ENCODE peak calls at places on chromosomes 6 and 20, in six cellular contexts. One of them, this sample, is unnamed.

GRCh38 chr6:53159558-53159957 is 10.9 kb upstream of the GCM1 start:
- DNase-seq in progenitor cell of endocrine pancreas: no peak
- DNase-seq in CD8-positive, alpha-beta T cell: no peak
- DNase-seq in naive B cell: no peak
- DNase-seq in posterior vena cava: no peak
- DNase-seq in ACHN: no peak
- DNase-seq in this sample: no peak

GRCh38 chr20:31859266-31859997 is 10.9 kb downstream of the DUSP15 start:
- DNase-seq in progenitor cell of endocrine pancreas: no peak
- DNase-seq in naive B cell: no peak
- DNase-seq in posterior vena cava: peak; percentile 13
- DNase-seq in CD8-positive, alpha-beta T cell: no peak
- DNase-seq in ACHN: no peak
- DNase-seq in this sample: no peak

GRCh38 chr20:51402201-51402600 is 140.3 kb downstream of the NFATC2 start:
- DNase-seq in naive B cell: no peak
- DNase-seq in CD8-positive, alpha-beta T cell: peak; percentile 55
- DNase-seq in ACHN: no peak
- DNase-seq in progenitor cell of endocrine pancreas: no peak
- DNase-seq in posterior vena cava: peak; percentile 17
- DNase-seq in this sample: peak; percentile 76

GRCh38 chr6:33425668-33426577 is 6.1 kb downstream of the SYNGAP1 start:
- DNase-seq in progenitor cell of endocrine pancreas: peak; percentile 75
- DNase-seq in posterior vena cava: peak; percentile 96
- DNase-seq in ACHN: peak; percentile 80
- DNase-seq in CD8-positive, alpha-beta T cell: peak; percentile 84
- DNase-seq in naive B cell: peak; percentile 72
- DNase-seq in this sample: peak; percentile 96

GRCh38 chr6:144637535-144637934 is 352.4 kb downstream of the UTRN start:
- DNase-seq in CD8-positive, alpha-beta T cell: no peak
- DNase-seq in posterior vena cava: no peak
- DNase-seq in ACHN: no peak
- DNase-seq in progenitor cell of endocrine pancreas: no peak
- DNase-seq in naive B cell: no peak
- DNase-seq in this sample: no peak

GRCh38 chr20:12927489-12927888 is 81.3 kb upstream of the SPTLC3 start:
- DNase-seq in naive B cell: no peak
- DNase-seq in posterior vena cava: no peak
- DNase-seq in CD8-positive, alpha-beta T cell: no peak
- DNase-seq in ACHN: no peak
- DNase-seq in progenitor cell of endocrine pancreas: no peak
- DNase-seq in this sample: no peak

GRCh38 chr6:131950767-131951575 is at the start of gene CCN2:
- DNase-seq in naive B cell: peak; percentile 29
- DNase-seq in ACHN: peak; percentile 96
- DNase-seq in posterior vena cava: peak; percentile 95
- DNase-seq in CD8-positive, alpha-beta T cell: no peak
- DNase-seq in progenitor cell of endocrine pancreas: peak; percentile 86
- DNase-seq in this sample: no peak

GRCh38 chr6:90249458-90249857 is 47.2 kb downstream of the BACH2 start:
- DNase-seq in posterior vena cava: no peak
- DNase-seq in progenitor cell of endocrine pancreas: no peak
- DNase-seq in ACHN: no peak
- DNase-seq in naive B cell: no peak
- DNase-seq in CD8-positive, alpha-beta T cell: peak; percentile 30
- DNase-seq in this sample: no peak

GRCh38 chr6:123489589-123489988 is 147.2 kb downstream of the TRDN start:
- DNase-seq in CD8-positive, alpha-beta T cell: no peak
- DNase-seq in progenitor cell of endocrine pancreas: no peak
- DNase-seq in ACHN: no peak
- DNase-seq in naive B cell: no peak
- DNase-seq in posterior vena cava: no peak
- DNase-seq in this sample: peak; percentile 74

GRCh38 chr6:7523922-7524321 is 17.5 kb upstream of the DSP start:
- DNase-seq in posterior vena cava: no peak
- DNase-seq in progenitor cell of endocrine pancreas: no peak
- DNase-seq in ACHN: no peak
- DNase-seq in CD8-positive, alpha-beta T cell: no peak
- DNase-seq in naive B cell: no peak
- DNase-seq in this sample: no peak

GRCh38 chr6:106692112-106692822 is 62.9 kb downstream of the QRSL1 start:
- DNase-seq in CD8-positive, alpha-beta T cell: no peak
- DNase-seq in naive B cell: no peak
- DNase-seq in posterior vena cava: no peak
- DNase-seq in ACHN: peak; percentile 63
- DNase-seq in progenitor cell of endocrine pancreas: no peak
- DNase-seq in this sample: no peak

GRCh38 chr6:38517005-38517404 is 122.7 kb downstream of the BTBD9 start:
- DNase-seq in ACHN: no peak
- DNase-seq in progenitor cell of endocrine pancreas: no peak
- DNase-seq in naive B cell: no peak
- DNase-seq in CD8-positive, alpha-beta T cell: no peak
- DNase-seq in posterior vena cava: no peak
- DNase-seq in this sample: no peak

GRCh38 chr20:45890077-45890996 is 671 bp downstream of the NEURL2 start:
- DNase-seq in naive B cell: peak; percentile 33
- DNase-seq in CD8-positive, alpha-beta T cell: peak; percentile 53
- DNase-seq in posterior vena cava: peak; percentile 95
- DNase-seq in ACHN: no peak
- DNase-seq in progenitor cell of endocrine pancreas: peak; percentile 69
- DNase-seq in this sample: no peak

GRCh38 chr6:54680531-54680930 is 166.0 kb upstream of the FAM83B start:
- DNase-seq in ACHN: no peak
- DNase-seq in CD8-positive, alpha-beta T cell: no peak
- DNase-seq in posterior vena cava: no peak
- DNase-seq in progenitor cell of endocrine pancreas: no peak
- DNase-seq in naive B cell: no peak
- DNase-seq in this sample: no peak

GRCh38 chr6:11318835-11319813 is 86.7 kb upstream of the NEDD9 start:
- DNase-seq in ACHN: no peak
- DNase-seq in posterior vena cava: no peak
- DNase-seq in progenitor cell of endocrine pancreas: no peak
- DNase-seq in CD8-positive, alpha-beta T cell: no peak
- DNase-seq in naive B cell: no peak
- DNase-seq in this sample: no peak

GRCh38 chr6:141990840-141991239 is 141.9 kb upstream of the GJE1 start:
- DNase-seq in posterior vena cava: no peak
- DNase-seq in ACHN: no peak
- DNase-seq in CD8-positive, alpha-beta T cell: no peak
- DNase-seq in progenitor cell of endocrine pancreas: no peak
- DNase-seq in naive B cell: no peak
- DNase-seq in this sample: no peak

GRCh38 chr20:17630151-17630805 is 51.8 kb downstream of the RRBP1 start:
- DNase-seq in posterior vena cava: no peak
- DNase-seq in CD8-positive, alpha-beta T cell: no peak
- DNase-seq in progenitor cell of endocrine pancreas: no peak
- DNase-seq in naive B cell: no peak
- DNase-seq in ACHN: no peak
- DNase-seq in this sample: no peak

GRCh38 chr6:146775227-146775626 is 176.5 kb downstream of the ADGB start:
- DNase-seq in CD8-positive, alpha-beta T cell: no peak
- DNase-seq in naive B cell: no peak
- DNase-seq in ACHN: peak; percentile 6
- DNase-seq in posterior vena cava: no peak
- DNase-seq in progenitor cell of endocrine pancreas: no peak
- DNase-seq in this sample: peak; percentile 75

GRCh38 chr6:130303436-130303835 is 62.4 kb upstream of the TMEM200A start:
- DNase-seq in posterior vena cava: no peak
- DNase-seq in progenitor cell of endocrine pancreas: no peak
- DNase-seq in CD8-positive, alpha-beta T cell: no peak
- DNase-seq in naive B cell: no peak
- DNase-seq in ACHN: no peak
- DNase-seq in this sample: no peak

GRCh38 chr6:38501931-38502330 is 137.8 kb downstream of the BTBD9 start:
- DNase-seq in CD8-positive, alpha-beta T cell: no peak
- DNase-seq in naive B cell: no peak
- DNase-seq in progenitor cell of endocrine pancreas: no peak
- DNase-seq in ACHN: no peak
- DNase-seq in posterior vena cava: no peak
- DNase-seq in this sample: no peak

GRCh38 chr6:148367418-148368024 is 24.9 kb downstream of the SASH1 start:
- DNase-seq in naive B cell: no peak
- DNase-seq in CD8-positive, alpha-beta T cell: no peak
- DNase-seq in ACHN: no peak
- DNase-seq in posterior vena cava: no peak
- DNase-seq in progenitor cell of endocrine pancreas: no peak
- DNase-seq in this sample: no peak

GRCh38 chr6:2632368-2632767 is 118.4 kb downstream of the MYLK4 start:
- DNase-seq in posterior vena cava: no peak
- DNase-seq in ACHN: no peak
- DNase-seq in progenitor cell of endocrine pancreas: no peak
- DNase-seq in CD8-positive, alpha-beta T cell: no peak
- DNase-seq in naive B cell: no peak
- DNase-seq in this sample: no peak

GRCh38 chr20:6420336-6420735 is 297.5 kb upstream of the FERMT1 start:
- DNase-seq in CD8-positive, alpha-beta T cell: no peak
- DNase-seq in naive B cell: no peak
- DNase-seq in posterior vena cava: no peak
- DNase-seq in ACHN: no peak
- DNase-seq in progenitor cell of endocrine pancreas: no peak
- DNase-seq in this sample: no peak

GRCh38 chr20:31641391-31641790 is 3.7 kb downstream of the COX4I2 start:
- DNase-seq in CD8-positive, alpha-beta T cell: no peak
- DNase-seq in posterior vena cava: no peak
- DNase-seq in ACHN: no peak
- DNase-seq in naive B cell: no peak
- DNase-seq in progenitor cell of endocrine pancreas: no peak
- DNase-seq in this sample: no peak

GRCh38 chr6:39420300-39421265 is 98.1 kb upstream of the KCNK16 start:
- DNase-seq in progenitor cell of endocrine pancreas: no peak
- DNase-seq in posterior vena cava: no peak
- DNase-seq in CD8-positive, alpha-beta T cell: no peak
- DNase-seq in naive B cell: no peak
- DNase-seq in ACHN: no peak
- DNase-seq in this sample: no peak

GRCh38 chr6:20866940-20867630 is 332.8 kb downstream of the CDKAL1 start:
- DNase-seq in naive B cell: no peak
- DNase-seq in posterior vena cava: no peak
- DNase-seq in progenitor cell of endocrine pancreas: no peak
- DNase-seq in CD8-positive, alpha-beta T cell: no peak
- DNase-seq in ACHN: peak; percentile 2
- DNase-seq in this sample: no peak

GRCh38 chr20:5187122-5187521 is 60.3 kb downstream of the CDS2 start:
- DNase-seq in CD8-positive, alpha-beta T cell: no peak
- DNase-seq in ACHN: no peak
- DNase-seq in naive B cell: no peak
- DNase-seq in posterior vena cava: no peak
- DNase-seq in progenitor cell of endocrine pancreas: no peak
- DNase-seq in this sample: no peak

GRCh38 chr6:3737831-3738210 is 13.7 kb downstream of the PXDC1 start:
- DNase-seq in ACHN: no peak
- DNase-seq in naive B cell: no peak
- DNase-seq in posterior vena cava: no peak
- DNase-seq in CD8-positive, alpha-beta T cell: no peak
- DNase-seq in progenitor cell of endocrine pancreas: no peak
- DNase-seq in this sample: no peak

GRCh38 chr20:51750037-51750769 is 18.0 kb downstream of the ATP9A start:
- DNase-seq in posterior vena cava: peak; percentile 89
- DNase-seq in ACHN: peak; percentile 96
- DNase-seq in progenitor cell of endocrine pancreas: no peak
- DNase-seq in CD8-positive, alpha-beta T cell: no peak
- DNase-seq in naive B cell: no peak
- DNase-seq in this sample: no peak

GRCh38 chr20:24379116-24379927 is 90.1 kb upstream of the SYNDIG1 start:
- DNase-seq in CD8-positive, alpha-beta T cell: no peak
- DNase-seq in naive B cell: no peak
- DNase-seq in ACHN: no peak
- DNase-seq in progenitor cell of endocrine pancreas: no peak
- DNase-seq in posterior vena cava: peak; percentile 94
- DNase-seq in this sample: peak; percentile 2